ENCODE peak calls at places on chromosome 17, in eight cellular contexts. Z, R, O, J, B, I, C and X are unnamed samples.

GRCh38 chr17:75683467-75684041 is 16.4 kb downstream of the SAP30BP start:
- DNase-seq in J (no peak), Z (peak), I (peak), C (no peak), B (peak), O (no peak), R (peak), X (no peak)

GRCh38 chr17:19728114-19728495 is 11.7 kb upstream of the SLC47A2 start:
- DNase-seq in Z (peak), I (peak), B (peak), O (peak), C (no peak), R (peak), J (no peak), X (peak)

GRCh38 chr17:33854596-33854995 is 400.5 kb upstream of the CCL2 start:
- DNase-seq in Z (no peak), J (no peak), B (no peak), O (no peak), C (no peak), I (no peak), R (no peak), X (no peak)

GRCh38 chr17:42246515-42246914 is 29.7 kb downstream of the STAT5B start:
- DNase-seq in I (no peak), O (no peak), J (no peak), B (peak), C (no peak), R (peak), Z (no peak), X (no peak)

GRCh38 chr17:67157732-67158639 is 87.0 kb downstream of the HELZ start:
- DNase-seq in I (peak), O (no peak), J (peak), R (peak), C (no peak), B (peak), Z (peak), X (peak)

GRCh38 chr17:49439673-49440571 is 25.2 kb upstream of the PHB1 start:
- DNase-seq in O (no peak), C (no peak), I (no peak), J (no peak), Z (no peak), R (no peak), B (peak), X (peak)

GRCh38 chr17:44348234-44348987 is 3.3 kb downstream of the GRN start:
- DNase-seq in Z (no peak), J (no peak), B (peak), I (peak), C (no peak), O (peak), R (peak), X (no peak)

GRCh38 chr17:32529604-32530003 is 42.8 kb downstream of the CDK5R1 start:
- DNase-seq in I (no peak), R (peak), Z (peak), B (peak), C (no peak), O (no peak), J (no peak), X (no peak)

GRCh38 chr17:40648326-40648968 is 829 bp upstream of the SMARCE1 start:
- DNase-seq in R (peak), I (peak), C (no peak), Z (no peak), J (peak), O (peak), B (peak), X (no peak)

GRCh38 chr17:60630352-60630751 is 30.4 kb downstream of the PPM1D start:
- DNase-seq in R (peak), B (peak), O (peak), C (no peak), I (no peak), Z (peak), J (no peak), X (no peak)

GRCh38 chr17:46790216-46790615 is 28.3 kb downstream of the WNT3 start:
- DNase-seq in C (no peak), I (no peak), Z (no peak), J (peak), R (no peak), B (no peak), O (no peak), X (no peak)

GRCh38 chr17:37194208-37194607 is 181.6 kb upstream of the C17orf78 start:
- DNase-seq in J (peak), Z (no peak), B (no peak), C (no peak), O (no peak), I (no peak), R (no peak), X (no peak)

GRCh38 chr17:31480904-31481782 is 89.7 kb downstream of the RAB11FIP4 start:
- DNase-seq in C (no peak), J (no peak), B (no peak), Z (no peak), I (no peak), R (no peak), O (no peak), X (no peak)

GRCh38 chr17:60914078-60914477 is 236.4 kb downstream of the BCAS3 start:
- DNase-seq in B (no peak), J (no peak), O (no peak), Z (no peak), C (no peak), R (no peak), I (no peak), X (no peak)

GRCh38 chr17:31788956-31789355 is 70.1 kb downstream of the COPRS start:
- DNase-seq in Z (no peak), B (peak), C (no peak), J (no peak), O (no peak), I (no peak), R (no peak), X (no peak)

GRCh38 chr17:44082206-44082605 is 11.7 kb downstream of the G6PC3 start:
- DNase-seq in Z (no peak), R (no peak), O (no peak), C (no peak), I (no peak), J (no peak), B (no peak), X (no peak)

DNA sequence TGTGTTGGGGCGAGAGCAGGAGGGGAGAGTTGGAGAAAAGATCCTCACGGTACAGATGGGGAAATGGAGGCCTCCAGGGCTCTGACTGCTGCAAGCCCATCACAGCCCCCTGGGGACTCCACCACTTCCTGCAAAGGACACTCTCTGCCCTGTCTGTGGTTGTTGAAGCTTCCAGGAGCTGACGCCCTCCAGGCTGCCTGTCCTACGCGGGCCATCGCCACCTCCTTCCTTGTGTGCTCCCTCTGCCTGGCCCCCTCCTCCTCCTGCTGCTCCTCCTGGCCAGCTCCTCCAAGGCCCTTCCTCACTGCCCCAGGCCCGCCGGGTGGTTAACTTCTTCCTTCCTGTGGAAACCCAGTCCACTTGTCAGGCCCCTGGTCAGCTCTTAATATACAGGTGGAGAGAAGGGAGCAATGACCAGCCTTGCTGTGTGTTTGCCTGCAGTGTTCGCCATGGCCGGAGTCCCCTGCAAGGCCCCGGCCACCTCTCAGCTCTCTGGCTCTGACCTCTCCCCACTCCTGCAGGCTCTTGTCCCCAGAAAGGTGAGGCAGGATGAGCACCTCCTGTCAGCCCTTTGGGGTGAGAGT is 18.4 kb upstream of the STAC2 start:
- DNase-seq in O (no peak), I (no peak), C (no peak), Z (no peak), R (no peak), J (peak), B (peak), X (no peak)
- H3K4me3 ChIP-seq in O (no peak), I (no peak), C (no peak), Z (no peak), R (no peak), J (no peak), B (no peak), X (no peak)

GRCh38 chr17:74552037-74552436 is 6.1 kb upstream of the CD300C start:
- DNase-seq in C (no peak), J (no peak), B (no peak), O (no peak), I (peak), R (no peak), Z (no peak), X (no peak)
- H3K4me3 ChIP-seq in C (no peak), J (no peak), B (no peak), O (no peak), I (no peak), R (no peak), Z (no peak), X (no peak)

GRCh38 chr17:7238418-7239090 is 703 bp downstream of the PHF23 start:
- DNase-seq in O (peak), R (no peak), J (no peak), Z (no peak), C (peak), I (peak), B (no peak), X (no peak)

GRCh38 chr17:7239091-7240027 is at the start of gene PHF23:
- DNase-seq in J (peak), I (peak), C (peak), O (peak), Z (peak), B (peak), R (peak), X (peak)

GRCh38 chr17:7241783-7242716 is at the start of gene GABARAP:
- DNase-seq in Z (peak), I (peak), J (peak), O (peak), R (peak), C (peak), B (peak), X (peak)

GRCh38 chr17:7241047-7241733 is 1.1 kb downstream of the GABARAP start:
- DNase-seq in Z (no peak), R (no peak), B (no peak), O (no peak), J (no peak), C (no peak), I (no peak), X (no peak)

GRCh38 chr17:7240375-7240774 is 1.1 kb upstream of the PHF23 start:
- DNase-seq in J (no peak), R (no peak), I (no peak), C (no peak), B (no peak), O (no peak), Z (no peak), X (no peak)
- H3K4me3 ChIP-seq in J (peak), R (peak), I (peak), C (no peak), B (peak), O (peak), Z (peak), X (peak)

GRCh38 chr17:492015-492399 is 139.4 kb upstream of the RPH3AL start:
- DNase-seq in R (no peak), J (no peak), O (no peak), Z (no peak), I (no peak), C (no peak), B (no peak), X (no peak)
- H3K4me3 ChIP-seq in R (no peak), J (peak), O (no peak), Z (no peak), I (no peak), C (no peak), B (no peak), X (no peak)

DNA sequence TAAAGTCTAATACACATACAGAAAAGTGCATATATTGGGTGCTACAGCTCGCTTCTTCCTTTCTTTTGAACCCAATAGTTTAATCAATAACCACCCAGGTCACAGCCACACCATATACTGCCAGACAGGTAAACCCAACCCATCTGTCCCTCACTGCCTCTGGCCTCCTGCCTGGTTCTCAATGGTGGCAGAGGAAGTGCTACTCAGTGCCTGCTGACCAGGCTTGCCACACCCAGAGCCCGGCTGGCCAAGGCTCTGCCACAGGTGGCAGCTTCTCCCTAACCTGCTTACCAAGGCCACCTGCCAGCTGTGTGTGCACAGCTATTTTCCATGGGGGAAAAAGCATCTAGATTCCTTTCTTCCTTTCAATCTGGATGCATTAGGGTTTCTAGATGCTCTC is 584 bp downstream of the PMP22 start:
- DNase-seq in Z (no peak), B (no peak), O (peak), I (no peak), J (no peak), R (no peak), C (no peak), X (no peak)
- H3K4me3 ChIP-seq in Z (no peak), B (no peak), O (peak), I (no peak), J (no peak), R (no peak), C (no peak), X (no peak)